ENCODE peak calls at places on chromosomes 16 and 17, in eight cellular contexts. One of them, this sample, is unnamed.

GRCh38 chr16:85306071-85306792 is 194.0 kb upstream of the CIBAR2 start:
- DNase-seq in cerebellar cortex: peak
- DNase-seq in AG04450: peak
- DNase-seq in psoas muscle: peak
- DNase-seq in ACHN: peak
- DNase-seq in NCI-H1436: no peak
- DNase-seq in BJ: peak
- DNase-seq in amygdala: no peak
- DNase-seq in this sample: no peak

GRCh38 chr17:65183736-65184135 is 46.6 kb downstream of the RGS9 start:
- DNase-seq in cerebellar cortex: no peak
- DNase-seq in AG04450: no peak
- DNase-seq in psoas muscle: no peak
- DNase-seq in ACHN: peak
- DNase-seq in NCI-H1436: no peak
- DNase-seq in BJ: no peak
- DNase-seq in amygdala: no peak
- DNase-seq in this sample: no peak

GRCh38 chr16:66159987-66160386 is 206.5 kb upstream of the CDH5 start:
- DNase-seq in cerebellar cortex: no peak
- DNase-seq in AG04450: no peak
- DNase-seq in psoas muscle: no peak
- DNase-seq in ACHN: no peak
- DNase-seq in NCI-H1436: no peak
- DNase-seq in BJ: no peak
- DNase-seq in amygdala: no peak
- DNase-seq in this sample: no peak

GRCh38 chr17:27244481-27245223 is 49.3 kb upstream of the WSB1 start:
- DNase-seq in cerebellar cortex: no peak
- DNase-seq in AG04450: peak
- DNase-seq in psoas muscle: peak
- DNase-seq in ACHN: no peak
- DNase-seq in NCI-H1436: no peak
- DNase-seq in BJ: peak
- DNase-seq in amygdala: no peak
- DNase-seq in this sample: no peak

GRCh38 chr17:61836266-61837174 is 26.8 kb downstream of the BRIP1 start:
- DNase-seq in cerebellar cortex: no peak
- DNase-seq in AG04450: no peak
- DNase-seq in psoas muscle: no peak
- DNase-seq in ACHN: no peak
- DNase-seq in NCI-H1436: no peak
- DNase-seq in BJ: no peak
- DNase-seq in amygdala: no peak
- DNase-seq in this sample: no peak

GRCh38 chr17:19387921-19388521 is 1.0 kb upstream of the MFAP4 start:
- DNase-seq in cerebellar cortex: peak
- DNase-seq in AG04450: no peak
- DNase-seq in psoas muscle: no peak
- DNase-seq in ACHN: no peak
- DNase-seq in NCI-H1436: no peak
- DNase-seq in BJ: peak
- DNase-seq in amygdala: no peak
- DNase-seq in this sample: no peak

GRCh38 chr16:88904676-88905365 is 38.4 kb upstream of the PABPN1L start:
- DNase-seq in cerebellar cortex: no peak
- DNase-seq in AG04450: no peak
- DNase-seq in psoas muscle: no peak
- DNase-seq in ACHN: no peak
- DNase-seq in NCI-H1436: no peak
- DNase-seq in BJ: no peak
- DNase-seq in amygdala: no peak
- DNase-seq in this sample: no peak

GRCh38 chr17:7781467-7781866 is 52.5 kb upstream of the KDM6B start:
- DNase-seq in cerebellar cortex: no peak
- DNase-seq in AG04450: no peak
- DNase-seq in psoas muscle: no peak
- DNase-seq in ACHN: peak
- DNase-seq in NCI-H1436: no peak
- DNase-seq in BJ: no peak
- DNase-seq in amygdala: no peak
- DNase-seq in this sample: no peak

GRCh38 chr16:8877894-8878522 is 4.1 kb upstream of the LITAFD start:
- DNase-seq in cerebellar cortex: no peak
- DNase-seq in AG04450: no peak
- DNase-seq in psoas muscle: peak
- DNase-seq in ACHN: no peak
- DNase-seq in NCI-H1436: no peak
- DNase-seq in BJ: no peak
- DNase-seq in amygdala: no peak
- DNase-seq in this sample: no peak

GRCh38 chr16:56708821-56709685 is 20.9 kb upstream of the NUP93 start:
- DNase-seq in cerebellar cortex: no peak
- DNase-seq in AG04450: no peak
- DNase-seq in psoas muscle: no peak
- DNase-seq in ACHN: no peak
- DNase-seq in NCI-H1436: no peak
- DNase-seq in BJ: no peak
- DNase-seq in amygdala: no peak
- DNase-seq in this sample: peak

GRCh38 chr17:17750881-17751280 is 69.6 kb downstream of the RAI1 start:
- DNase-seq in cerebellar cortex: no peak
- DNase-seq in AG04450: no peak
- DNase-seq in psoas muscle: no peak
- DNase-seq in ACHN: no peak
- DNase-seq in NCI-H1436: no peak
- DNase-seq in BJ: no peak
- DNase-seq in amygdala: no peak
- DNase-seq in this sample: no peak

GRCh38 chr16:74573622-74574021 is 33.3 kb downstream of the GLG1 start:
- DNase-seq in cerebellar cortex: no peak
- DNase-seq in AG04450: no peak
- DNase-seq in psoas muscle: no peak
- DNase-seq in ACHN: no peak
- DNase-seq in NCI-H1436: no peak
- DNase-seq in BJ: no peak
- DNase-seq in amygdala: no peak
- DNase-seq in this sample: no peak

GRCh38 chr17:65794572-65794971 is 233.1 kb upstream of the AXIN2 start:
- DNase-seq in cerebellar cortex: peak
- DNase-seq in AG04450: no peak
- DNase-seq in psoas muscle: no peak
- DNase-seq in ACHN: peak
- DNase-seq in NCI-H1436: peak
- DNase-seq in BJ: no peak
- DNase-seq in amygdala: no peak
- DNase-seq in this sample: peak

GRCh38 chr17:70552230-70552981 is 383.1 kb downstream of the KCNJ2 start:
- DNase-seq in cerebellar cortex: peak
- DNase-seq in AG04450: no peak
- DNase-seq in psoas muscle: no peak
- DNase-seq in ACHN: peak
- DNase-seq in NCI-H1436: peak
- DNase-seq in BJ: no peak
- DNase-seq in amygdala: no peak
- DNase-seq in this sample: peak

GRCh38 chr17:55734128-55734781 is 11.6 kb upstream of the TMEM100 start:
- DNase-seq in cerebellar cortex: no peak
- DNase-seq in AG04450: no peak
- DNase-seq in psoas muscle: no peak
- DNase-seq in ACHN: no peak
- DNase-seq in NCI-H1436: no peak
- DNase-seq in BJ: no peak
- DNase-seq in amygdala: no peak
- DNase-seq in this sample: no peak

This sample was measured in NCI-H146.